ENCODE peak calls at places on chromosomes 11 and 22, in eight cellular contexts. R, Y, V, Z, Q, K, O and B are unnamed samples.
A peak's percentile ranks its signal among the peaks of the same experiment; 100 is the strongest.

GRCh38 chr22:49936973-49937757 is 18.7 kb downstream of the CRELD2 start:
- DNase-seq in R (no peak), Y (no peak), V (no peak), Z (no peak), Q (no peak), K (no peak), O (no peak), B (peak; percentile 86)

GRCh38 chr22:27686534-27686933 is 115.0 kb downstream of the MN1 start:
- DNase-seq in R (peak; percentile 92), Y (peak; percentile 85), V (peak; percentile 79), Z (no peak), Q (peak; percentile 76), K (peak; percentile 97), O (peak; percentile 84), B (peak; percentile 91)

GRCh38 chr22:30606455-30607299 is at the start of gene TCN2:
- DNase-seq in R (peak; percentile 84), Y (peak; percentile 77), V (no peak), Z (peak; percentile 80), Q (peak; percentile 82), K (peak; percentile 84), O (peak; percentile 88), B (peak; percentile 76)

GRCh38 chr11:60889869-60890311 is 16.5 kb downstream of the PRPF19 start:
- DNase-seq in R (no peak), Y (no peak), V (no peak), Z (no peak), Q (no peak), K (no peak), O (no peak), B (no peak)

GRCh38 chr11:115215694-115216615 is 288.3 kb downstream of the CADM1 start:
- DNase-seq in R (no peak), Y (no peak), V (peak; percentile 19), Z (no peak), Q (no peak), K (no peak), O (no peak), B (no peak)

GRCh38 chr11:33664829-33665228 is 35.8 kb downstream of the C11orf91 start:
- DNase-seq in R (no peak), Y (no peak), V (no peak), Z (no peak), Q (no peak), K (no peak), O (no peak), B (no peak)

GRCh38 chr11:3002346-3002745 is 10.2 kb upstream of the NAP1L4 start:
- DNase-seq in R (no peak), Y (no peak), V (no peak), Z (no peak), Q (no peak), K (no peak), O (no peak), B (no peak)

GRCh38 chr11:87198266-87198881 is 160.6 kb downstream of the TMEM135 start:
- DNase-seq in R (no peak), Y (peak; percentile 8), V (no peak), Z (no peak), Q (no peak), K (no peak), O (no peak), B (no peak)

GRCh38 chr11:72972541-72973128 is 158.4 kb downstream of the ATG16L2 start:
- DNase-seq in R (peak; percentile 69), Y (peak; percentile 65), V (no peak), Z (no peak), Q (no peak), K (peak; percentile 65), O (no peak), B (no peak)

GRCh38 chr11:72924568-72925190 is 110.5 kb downstream of the ATG16L2 start:
- DNase-seq in R (peak; percentile 74), Y (peak; percentile 57), V (peak; percentile 37), Z (peak; percentile 22), Q (peak; percentile 10), K (peak; percentile 78), O (no peak), B (no peak)

GRCh38 chr11:83326326-83326725 is 40.2 kb upstream of the CCDC90B start:
- DNase-seq in R (no peak), Y (no peak), V (no peak), Z (no peak), Q (no peak), K (no peak), O (no peak), B (no peak)

GRCh38 chr11:107598225-107599139 is 7.5 kb downstream of the ELMOD1 start:
- DNase-seq in R (peak; percentile 19), Y (no peak), V (no peak), Z (peak; percentile 45), Q (no peak), K (peak; percentile 21), O (no peak), B (no peak)

GRCh38 chr11:5931061-5931460 is 11.0 kb upstream of the OR56A3 start:
- DNase-seq in R (no peak), Y (no peak), V (no peak), Z (no peak), Q (no peak), K (no peak), O (no peak), B (no peak)

GRCh38 chr11:548700-549603 is 11.6 kb downstream of the LMNTD2 start:
- DNase-seq in R (no peak), Y (no peak), V (no peak), Z (no peak), Q (no peak), K (no peak), O (no peak), B (no peak)

GRCh38 chr11:47908198-47908597 is 60.0 kb upstream of the NUP160 start:
- DNase-seq in R (peak; percentile 86), Y (no peak), V (no peak), Z (no peak), Q (peak; percentile 21), K (peak; percentile 78), O (no peak), B (no peak)

DNA sequence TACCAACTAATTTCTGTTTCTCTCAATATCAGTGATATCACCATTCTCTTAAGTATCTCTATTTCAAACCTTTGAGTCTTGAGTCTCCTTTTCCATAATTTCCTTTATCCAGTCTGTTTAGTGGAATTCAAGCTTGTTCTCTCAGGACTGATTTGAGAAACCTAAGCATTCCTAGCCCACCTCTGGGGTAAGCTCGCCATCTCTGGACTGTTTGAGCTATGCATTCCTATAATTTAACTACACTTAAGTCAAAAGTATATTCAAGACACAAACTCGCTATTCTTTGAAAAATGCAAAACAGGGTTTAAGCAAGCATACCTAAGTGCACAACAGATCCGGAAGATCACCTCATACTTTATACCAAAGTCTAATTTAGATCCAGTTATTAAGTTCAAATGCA is 2.1 kb upstream of the DLAT start:
- DNase-seq in R (no peak), Y (no peak), V (no peak), Z (peak; percentile 13), Q (no peak), K (peak; percentile 4), O (no peak), B (no peak)
- TF ChIP-seq CTCF in R (no peak), Y (no peak), V (no peak), Z (peak; percentile 13), Q (no peak), K (no peak), O (no peak), B (no peak)

DNA sequence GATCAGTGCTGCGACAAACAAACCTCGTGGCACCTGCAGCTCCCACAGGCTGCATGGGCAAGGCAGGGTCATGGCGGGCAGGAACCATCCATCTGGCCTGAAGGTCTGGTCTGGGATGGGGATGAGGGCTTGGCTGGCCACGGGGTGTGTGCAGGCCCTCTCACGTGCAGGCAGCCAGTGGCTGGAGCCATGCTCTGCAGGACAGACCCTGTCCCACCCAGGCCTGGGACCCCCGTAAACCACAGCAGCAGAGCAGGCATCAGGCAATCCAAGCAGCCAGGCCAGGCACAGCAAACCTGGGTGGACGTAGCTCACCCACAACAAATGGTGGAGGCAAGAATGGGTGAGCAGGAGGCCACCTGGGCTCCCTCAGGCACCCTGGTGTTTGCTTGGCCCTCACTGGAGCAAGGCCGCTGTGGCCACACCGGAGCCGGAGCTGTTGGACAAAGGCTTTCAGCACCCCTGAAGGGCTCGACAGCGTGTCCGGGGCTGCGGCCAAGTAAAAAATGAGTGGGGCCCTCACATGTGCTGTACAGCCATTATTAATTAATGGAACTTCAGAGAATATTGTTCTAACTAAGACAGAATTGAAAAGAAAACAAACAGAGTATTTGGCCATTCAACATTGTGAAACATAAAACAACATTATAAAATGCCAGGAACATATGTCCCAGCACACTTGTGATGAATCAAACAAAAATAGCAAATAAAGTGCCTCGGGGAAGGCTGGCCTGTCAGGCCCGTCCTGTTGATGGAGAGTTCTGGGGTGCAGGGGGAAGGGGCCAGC is 24.0 kb upstream of the GNB1L start:
- DNase-seq in R (no peak), Y (peak; percentile 26), V (no peak), Z (peak; percentile 34), Q (no peak), K (no peak), O (peak; percentile 56), B (peak; percentile 32)
- H3K4me3 ChIP-seq in R (no peak overlapping the region), Y (no peak overlapping the region), V (no peak overlapping the region), Z (no peak overlapping the region), Q (no peak overlapping the region), K (no peak overlapping the region), O (no peak overlapping the region), B (no peak overlapping the region)

DNA sequence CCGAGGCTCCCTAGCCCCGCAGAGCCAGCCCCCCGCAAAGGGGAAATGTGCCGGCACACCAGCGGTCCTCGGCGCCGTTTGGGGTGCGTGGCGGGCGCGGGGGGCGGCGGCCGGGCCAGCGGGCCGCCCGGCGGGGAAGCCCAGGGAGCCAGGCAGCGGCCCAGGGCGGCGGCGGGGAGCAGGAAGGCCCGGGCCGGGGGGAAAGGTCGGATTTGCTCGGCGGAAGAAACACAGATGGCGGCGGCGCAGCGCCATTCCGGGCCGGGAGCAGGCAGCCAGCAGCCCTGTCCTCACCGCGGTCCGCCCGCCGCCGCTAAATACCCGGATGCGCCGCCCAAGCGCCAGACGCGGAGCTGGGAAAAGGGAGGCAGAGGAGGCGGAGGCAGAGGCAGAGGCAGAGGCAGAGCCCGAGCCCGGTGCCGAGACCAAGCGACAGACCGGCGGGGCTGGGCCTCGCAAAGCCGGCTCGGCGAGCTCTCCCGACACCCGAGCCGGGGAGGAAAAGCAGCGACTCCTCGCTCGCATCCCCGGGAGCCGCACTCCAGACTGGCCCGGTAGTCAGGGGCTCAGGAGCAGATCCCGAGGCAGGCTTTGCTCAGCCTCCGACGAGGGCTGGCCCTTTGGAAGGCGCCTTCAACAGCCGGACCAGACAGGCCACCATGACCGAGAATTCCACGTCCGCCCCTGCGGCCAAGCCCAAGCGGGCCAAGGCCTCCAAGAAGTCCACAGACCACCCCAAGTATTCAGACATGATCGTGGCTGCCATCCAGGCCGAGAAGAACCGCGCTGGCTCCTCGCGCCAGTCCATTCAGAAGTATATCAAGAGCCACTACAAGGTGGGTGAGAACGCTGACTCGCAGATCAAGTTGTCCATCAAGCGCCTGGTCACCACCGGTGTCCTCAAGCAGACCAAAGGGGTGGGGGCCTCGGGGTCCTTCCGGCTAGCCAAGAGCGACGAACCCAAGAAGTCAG is 2.6 kb upstream of the GCAT start:
- DNase-seq in R (peak; percentile 91), Y (peak; percentile 70), V (peak; percentile 76), Z (peak; percentile 93), Q (peak; percentile 91), K (peak; percentile 89), O (peak; percentile 96), B (peak; percentile 88)
- TF ChIP-seq CTCF in R (no peak), Y (no peak), V (no peak), Z (no peak), Q (no peak), K (no peak), O (no peak), B (no peak)

DNA sequence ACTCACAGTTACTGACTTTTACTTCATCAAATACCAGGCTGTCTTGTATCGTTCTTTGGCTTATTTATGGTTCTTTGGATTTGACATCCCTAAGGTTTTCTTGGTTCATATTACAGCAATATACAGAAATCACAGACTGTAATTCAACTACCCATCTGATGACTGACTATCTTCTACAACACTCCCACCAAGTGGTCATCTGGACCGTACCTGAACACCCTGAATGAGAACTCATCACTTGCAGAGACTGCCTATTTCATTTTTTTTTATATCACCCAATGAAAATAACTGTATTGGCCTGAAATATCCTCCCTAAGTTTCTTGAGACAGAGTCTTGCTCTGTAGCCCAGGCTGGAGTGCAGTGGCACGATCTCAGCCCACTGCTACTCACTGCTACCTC is 9.5 kb upstream of the UPB1 start:
- DNase-seq in R (no peak), Y (no peak), V (no peak), Z (no peak), Q (no peak), K (no peak), O (no peak), B (no peak)
- H3K4me3 ChIP-seq in R (no peak overlapping the region), Y (no peak overlapping the region), V (no peak overlapping the region), Z (no peak overlapping the region), Q (no peak overlapping the region), K (no peak overlapping the region), O (no peak overlapping the region), B (no peak overlapping the region)